ENCODE peak calls at places on chromosomes 4 and X, in seven cellular contexts. I is SK-N-SH, R is GM23248, E is BJ, D is lower lobe of right lung, G is psoas muscle, A is hepatocyte. P is an unnamed sample.

GRCh38 chr4:159515314-159516025 is 412.6 kb downstream of the RAPGEF2 start:
- DNase-seq in G (no peak), I (no peak), A (no peak), E (no peak), D (no peak), R (no peak), P (no peak)

GRCh38 chrX:132900631-132901030 is 57.8 kb downstream of the HS6ST2 start:
- DNase-seq in G (no peak), R (no peak), D (no peak), E (no peak), I (no peak), A (no peak), P (no peak)

GRCh38 chr4:140426610-140427103 is 791 bp downstream of the CLGN start:
- DNase-seq in I (peak; percentile 74), E (no peak), A (peak; percentile 19), D (no peak), G (peak; percentile 47), R (peak; percentile 1), P (no peak)

GRCh38 chrX:152937236-152937635 is 39.4 kb downstream of the ZNF185 start:
- DNase-seq in R (no peak), I (no peak), E (no peak), G (no peak), A (no peak), D (no peak), P (no peak)

GRCh38 chr4:185202984-185203379 is 818 bp downstream of the CFAP97 start:
- DNase-seq in I (no peak), A (no peak), E (no peak), G (no peak), D (no peak), R (no peak), P (no peak)

GRCh38 chr4:122065915-122066314 is 86.2 kb upstream of the BLTP1 start:
- DNase-seq in A (no peak), R (no peak), E (no peak), G (no peak), I (no peak), D (no peak), P (no peak)

GRCh38 chr4:140018931-140019618 is 134.9 kb downstream of the MAML3 start:
- DNase-seq in I (no peak), R (peak; percentile 37), A (peak; percentile 27), D (no peak), E (no peak), G (no peak), P (peak; percentile 42)

GRCh38 chrX:68941385-68941952 is 112.6 kb downstream of the EFNB1 start:
- DNase-seq in A (no peak), G (no peak), R (no peak), E (no peak), I (no peak), D (no peak), P (no peak)

GRCh38 chr4:25790024-25790423 is 72.8 kb downstream of the SEL1L3 start:
- DNase-seq in A (no peak), G (no peak), E (no peak), D (no peak), I (no peak), R (no peak), P (no peak)

GRCh38 chr4:107183155-107183774 is 147.2 kb upstream of the DKK2 start:
- DNase-seq in R (peak; percentile 80), G (no peak), E (no peak), D (no peak), I (peak; percentile 44), A (peak; percentile 81), P (peak; percentile 64)

GRCh38 chr4:75997946-75998345 is 7.2 kb upstream of the SDAD1 start:
- DNase-seq in G (no peak), A (no peak), I (no peak), D (no peak), R (peak; percentile 9), E (no peak), P (no peak)

GRCh38 chrX:40012800-40013682 is 84.7 kb downstream of the BCOR start:
- DNase-seq in D (peak; percentile 56), R (peak; percentile 78), I (no peak), A (peak; percentile 91), E (no peak), G (peak; percentile 85), P (peak; percentile 81)

GRCh38 chr4:142953171-142953570 is 107.1 kb upstream of the INPP4B start:
- DNase-seq in I (no peak), A (no peak), R (no peak), E (no peak), G (no peak), D (no peak), P (no peak)

DNA sequence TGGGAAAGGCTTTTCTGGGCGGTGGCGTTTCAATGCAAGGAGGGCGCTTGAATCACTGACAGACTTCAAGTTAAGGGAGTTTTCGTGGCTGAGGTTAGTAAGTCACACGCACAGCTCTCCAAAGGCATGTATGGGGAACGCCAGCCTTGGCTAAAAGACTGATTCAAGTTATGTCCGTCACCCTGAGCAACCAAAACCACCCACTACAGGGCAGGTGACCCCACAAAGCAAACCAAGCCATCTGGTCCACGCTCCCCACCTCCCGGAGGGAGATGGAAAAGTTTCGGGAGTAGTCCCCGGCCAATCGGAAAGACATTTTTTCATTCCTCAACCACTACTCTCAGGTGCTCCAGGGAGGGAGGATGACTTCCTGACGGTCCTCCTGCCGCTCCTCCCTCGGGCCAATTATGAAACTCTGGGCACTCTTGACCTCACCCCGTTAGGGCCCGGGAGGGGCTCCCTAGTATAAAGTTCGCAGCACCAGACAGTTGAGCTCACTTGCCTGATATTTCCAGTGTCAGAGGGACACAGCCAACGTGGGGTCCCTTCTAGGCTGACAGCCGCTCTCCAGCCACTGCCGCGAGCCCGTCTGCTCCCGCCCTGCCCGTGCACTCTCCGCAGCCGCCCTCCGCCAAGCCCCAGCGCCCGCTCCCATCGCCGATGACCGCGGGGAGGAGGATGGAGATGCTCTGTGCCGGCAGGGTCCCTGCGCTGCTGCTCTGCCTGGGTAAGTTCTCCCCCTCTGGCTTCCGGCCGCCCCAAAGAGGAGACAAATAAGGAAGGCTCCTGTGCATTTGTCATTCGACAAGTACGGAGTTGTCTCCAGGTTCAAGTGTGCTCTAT is at the start of gene EREG:
- DNase-seq in E (peak; percentile 31), R (peak; percentile 77), G (no peak), D (peak; percentile 63), A (peak; percentile 45), I (peak; percentile 23), P (peak; percentile 95)
- H3K4me3 ChIP-seq in E (peak within 1 kb of the TSS; percentile 44), R (peak within 1 kb of the TSS; percentile 79), G (peak within 1 kb of the TSS; percentile 48), D (peak within 1 kb of the TSS; percentile 51), A (peak within 1 kb of the TSS; percentile 56), I (no peak within 1 kb of the TSS), P (peak within 1 kb of the TSS; percentile 85)

DNA sequence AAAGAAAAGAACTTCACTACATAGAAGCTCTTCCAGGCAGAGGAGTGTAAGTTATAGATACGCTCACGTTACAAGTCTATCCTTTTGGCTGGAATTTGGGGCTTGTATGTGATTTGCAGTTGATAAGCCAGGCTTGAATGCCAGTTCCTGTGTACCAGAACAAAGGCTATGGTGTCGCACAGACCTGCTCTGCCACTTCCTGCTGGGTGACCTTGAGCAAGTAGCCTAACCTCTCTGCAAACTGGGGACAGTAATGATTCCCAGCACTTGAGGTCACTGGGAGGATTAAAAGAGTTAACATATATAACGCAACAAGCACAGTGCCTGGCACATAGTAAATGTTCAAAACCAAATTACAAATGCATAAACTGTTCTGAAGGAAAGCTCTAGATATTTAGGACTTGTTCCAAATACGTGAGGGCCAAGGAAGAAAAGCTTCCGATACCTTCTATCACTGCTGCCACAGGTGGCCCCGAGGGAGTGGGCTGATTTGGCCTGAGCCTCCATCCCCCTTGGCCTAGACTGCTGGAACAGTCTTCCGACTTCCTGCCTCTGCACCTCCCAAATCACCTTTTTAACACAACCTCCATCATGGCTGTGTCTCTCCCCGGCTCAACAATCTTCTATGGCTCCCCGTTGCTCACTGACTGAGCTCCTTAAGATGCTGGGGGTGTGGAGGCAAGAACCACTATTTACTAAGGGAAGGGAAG is 1.3 kb upstream of the SOWAHD start:
- DNase-seq in A (no peak), D (no peak), R (no peak), I (no peak), E (no peak), G (no peak), P (no peak)
- H3K4me3 ChIP-seq in A (no peak overlapping the region), D (no peak overlapping the region), R (no peak overlapping the region), I (no peak overlapping the region), E (no peak overlapping the region), G (no peak overlapping the region), P (no peak overlapping the region)

GRCh38 chr4:14716622-14717021 is 285.7 kb upstream of the CPEB2 start:
- DNase-seq in R (no peak), I (no peak), A (peak; percentile 28), G (no peak), D (no peak), E (no peak), P (no peak)

GRCh38 chr4:14719053-14719452 is 283.2 kb upstream of the CPEB2 start:
- DNase-seq in G (no peak), R (peak; percentile 48), D (peak; percentile 32), I (no peak), A (peak; percentile 36), E (no peak), P (peak; percentile 9)
- H3K4me3 ChIP-seq in G (no peak overlapping the region), R (no peak overlapping the region), D (no peak overlapping the region), I (no peak overlapping the region), A (no peak overlapping the region), E (no peak overlapping the region), P (no peak overlapping the region)

DNA sequence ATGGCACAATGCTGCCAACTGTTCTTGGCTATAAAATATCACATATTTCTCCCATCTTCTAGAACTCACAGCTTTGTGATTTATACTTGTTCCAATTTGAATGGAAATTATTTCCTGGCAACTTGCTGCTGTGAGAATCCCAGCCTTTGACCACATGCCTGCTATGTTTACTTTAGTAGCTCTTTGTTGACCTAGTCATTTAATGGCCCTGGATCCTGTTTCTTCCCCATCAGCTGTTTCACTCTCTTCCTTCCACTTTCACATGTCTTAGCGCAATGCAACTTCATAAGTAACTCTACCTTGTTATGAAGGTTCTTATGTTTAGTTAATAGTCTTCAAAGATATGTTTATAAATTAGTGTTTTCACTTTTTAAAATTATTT is 1973.6 kb upstream of the AGA start:
- DNase-seq in D (no peak), G (no peak), R (no peak), A (peak; percentile 51), I (no peak), E (no peak), P (peak; percentile 82)
- H3K4me3 ChIP-seq in D (no peak overlapping the region), G (no peak overlapping the region), R (no peak overlapping the region), A (no peak overlapping the region), I (no peak overlapping the region), E (no peak overlapping the region), P (no peak overlapping the region)

GRCh38 chrX:107206697-107207065 is 270 bp downstream of the DNAAF6 start:
- DNase-seq in I (no peak), R (no peak), A (no peak), D (no peak), E (no peak), G (no peak), P (no peak)
- H3K4me3 ChIP-seq in I (peak overlapping the region; percentile 55), R (no peak overlapping the region), A (no peak overlapping the region), D (no peak overlapping the region), E (no peak overlapping the region), G (peak overlapping the region; percentile 59), P (no peak overlapping the region)

GRCh38 chr4:71634364-71634763 is 149.5 kb downstream of the GC start:
- DNase-seq in E (no peak), I (no peak), A (no peak), G (no peak), R (no peak), D (no peak), P (no peak)

GRCh38 chr4:71630783-71631182 is 153.1 kb downstream of the GC start:
- DNase-seq in I (no peak), R (no peak), A (no peak), G (no peak), D (no peak), E (no peak), P (no peak)

GRCh38 chr4:71639380-71639779 is 144.5 kb downstream of the GC start:
- DNase-seq in R (no peak), G (no peak), I (no peak), D (no peak), E (no peak), A (no peak), P (no peak)

GRCh38 chr4:71635094-71635493 is 148.8 kb downstream of the GC start:
- DNase-seq in E (no peak), D (no peak), G (no peak), R (no peak), A (no peak), I (no peak), P (peak; percentile 4)
- H3K4me3 ChIP-seq in E (no peak overlapping the region), D (no peak overlapping the region), G (no peak overlapping the region), R (no peak overlapping the region), A (no peak overlapping the region), I (no peak overlapping the region), P (no peak overlapping the region)

P was measured in mesenchymal stem cell.